ENCODE peak calls at places on chromosome 11, in nine cellular contexts. One of them, this sample, is unnamed. For H3K9me3, the result is how much of the 10 kb centered on the place peaks cover.

GRCh38 chr11:59255281-59255680 is 42.6 kb upstream of the MPEG1 start:
- DNase-seq in HepG2: no peak
- DNase-seq in psoas muscle: no peak
- DNase-seq in tibial nerve: no peak
- DNase-seq in left ventricle myocardium inferior: no peak
- DNase-seq in pancreas: no peak
- DNase-seq in transverse colon: no peak
- DNase-seq in thoracic aorta: no peak
- DNase-seq in heart right ventricle: no peak
- DNase-seq in this sample: no peak

GRCh38 chr11:76005746-76006145 is 190.7 kb downstream of the UVRAG start:
- DNase-seq in HepG2: no peak
- DNase-seq in psoas muscle: no peak
- DNase-seq in tibial nerve: no peak
- DNase-seq in left ventricle myocardium inferior: no peak
- DNase-seq in pancreas: no peak
- DNase-seq in transverse colon: no peak
- DNase-seq in thoracic aorta: no peak
- DNase-seq in heart right ventricle: no peak
- DNase-seq in this sample: no peak

GRCh38 chr11:118084247-118084646 is 2.5 kb downstream of the SMIM35 start:
- DNase-seq in HepG2: peak
- DNase-seq in psoas muscle: no peak
- DNase-seq in tibial nerve: no peak
- DNase-seq in left ventricle myocardium inferior: no peak
- DNase-seq in pancreas: no peak
- DNase-seq in transverse colon: peak
- DNase-seq in thoracic aorta: no peak
- DNase-seq in heart right ventricle: peak
- DNase-seq in this sample: no peak

GRCh38 chr11:68212421-68213134 is 518 bp downstream of the KMT5B start:
- DNase-seq in HepG2: peak
- DNase-seq in psoas muscle: peak
- DNase-seq in tibial nerve: peak
- DNase-seq in left ventricle myocardium inferior: peak
- DNase-seq in pancreas: peak
- DNase-seq in transverse colon: peak
- DNase-seq in thoracic aorta: no peak
- DNase-seq in heart right ventricle: peak
- DNase-seq in this sample: no peak

GRCh38 chr11:91435694-91436375 is 788.8 kb upstream of the FAT3 start:
- DNase-seq in HepG2: no peak
- DNase-seq in psoas muscle: no peak
- DNase-seq in tibial nerve: no peak
- DNase-seq in left ventricle myocardium inferior: no peak
- DNase-seq in pancreas: no peak
- DNase-seq in transverse colon: no peak
- DNase-seq in thoracic aorta: no peak
- DNase-seq in heart right ventricle: no peak
- DNase-seq in this sample: no peak

GRCh38 chr11:44883277-44883676 is 67.4 kb downstream of the TP53I11 start:
- DNase-seq in HepG2: no peak
- DNase-seq in psoas muscle: no peak
- DNase-seq in tibial nerve: no peak
- DNase-seq in left ventricle myocardium inferior: no peak
- DNase-seq in pancreas: no peak
- DNase-seq in transverse colon: peak
- DNase-seq in thoracic aorta: no peak
- DNase-seq in heart right ventricle: no peak
- DNase-seq in this sample: no peak

GRCh38 chr11:10982695-10983492 is 125.0 kb upstream of the ZBED5 start:
- DNase-seq in HepG2: no peak
- DNase-seq in psoas muscle: no peak
- DNase-seq in tibial nerve: no peak
- DNase-seq in left ventricle myocardium inferior: no peak
- DNase-seq in pancreas: no peak
- DNase-seq in transverse colon: no peak
- DNase-seq in thoracic aorta: no peak
- DNase-seq in heart right ventricle: no peak
- DNase-seq in this sample: no peak

GRCh38 chr11:46373787-46374740 is 7.4 kb upstream of the MDK start:
- DNase-seq in HepG2: no peak
- DNase-seq in psoas muscle: no peak
- DNase-seq in tibial nerve: no peak
- DNase-seq in left ventricle myocardium inferior: no peak
- DNase-seq in pancreas: peak
- DNase-seq in transverse colon: no peak
- DNase-seq in thoracic aorta: no peak
- DNase-seq in heart right ventricle: no peak
- DNase-seq in this sample: no peak

GRCh38 chr11:75233688-75234295 is 6.8 kb upstream of the TPBGL start:
- DNase-seq in HepG2: peak
- DNase-seq in psoas muscle: no peak
- DNase-seq in tibial nerve: peak
- DNase-seq in left ventricle myocardium inferior: no peak
- DNase-seq in pancreas: no peak
- DNase-seq in transverse colon: no peak
- DNase-seq in thoracic aorta: no peak
- DNase-seq in heart right ventricle: peak
- DNase-seq in this sample: no peak

GRCh38 chr11:28490763-28491382 is 382.7 kb downstream of the METTL15 start:
- DNase-seq in HepG2: no peak
- DNase-seq in psoas muscle: no peak
- DNase-seq in tibial nerve: no peak
- DNase-seq in left ventricle myocardium inferior: no peak
- DNase-seq in pancreas: no peak
- DNase-seq in transverse colon: no peak
- DNase-seq in thoracic aorta: no peak
- DNase-seq in heart right ventricle: no peak
- DNase-seq in this sample: no peak

GRCh38 chr11:130163346-130164220 is 4.0 kb downstream of the ST14 start:
- DNase-seq in HepG2: peak
- DNase-seq in psoas muscle: no peak
- DNase-seq in tibial nerve: no peak
- DNase-seq in left ventricle myocardium inferior: no peak
- DNase-seq in pancreas: peak
- DNase-seq in transverse colon: peak
- DNase-seq in thoracic aorta: no peak
- DNase-seq in heart right ventricle: no peak
- DNase-seq in this sample: no peak
- TF ChIP-seq CTCF in HepG2: peak
- TF ChIP-seq CTCF in psoas muscle: no peak
- TF ChIP-seq CTCF in tibial nerve: no peak
- TF ChIP-seq CTCF in left ventricle myocardium inferior: no peak
- TF ChIP-seq CTCF in pancreas: no peak
- TF ChIP-seq CTCF in transverse colon: peak
- TF ChIP-seq CTCF in thoracic aorta: no peak
- TF ChIP-seq CTCF in heart right ventricle: no peak
- TF ChIP-seq CTCF in this sample: no peak

DNA sequence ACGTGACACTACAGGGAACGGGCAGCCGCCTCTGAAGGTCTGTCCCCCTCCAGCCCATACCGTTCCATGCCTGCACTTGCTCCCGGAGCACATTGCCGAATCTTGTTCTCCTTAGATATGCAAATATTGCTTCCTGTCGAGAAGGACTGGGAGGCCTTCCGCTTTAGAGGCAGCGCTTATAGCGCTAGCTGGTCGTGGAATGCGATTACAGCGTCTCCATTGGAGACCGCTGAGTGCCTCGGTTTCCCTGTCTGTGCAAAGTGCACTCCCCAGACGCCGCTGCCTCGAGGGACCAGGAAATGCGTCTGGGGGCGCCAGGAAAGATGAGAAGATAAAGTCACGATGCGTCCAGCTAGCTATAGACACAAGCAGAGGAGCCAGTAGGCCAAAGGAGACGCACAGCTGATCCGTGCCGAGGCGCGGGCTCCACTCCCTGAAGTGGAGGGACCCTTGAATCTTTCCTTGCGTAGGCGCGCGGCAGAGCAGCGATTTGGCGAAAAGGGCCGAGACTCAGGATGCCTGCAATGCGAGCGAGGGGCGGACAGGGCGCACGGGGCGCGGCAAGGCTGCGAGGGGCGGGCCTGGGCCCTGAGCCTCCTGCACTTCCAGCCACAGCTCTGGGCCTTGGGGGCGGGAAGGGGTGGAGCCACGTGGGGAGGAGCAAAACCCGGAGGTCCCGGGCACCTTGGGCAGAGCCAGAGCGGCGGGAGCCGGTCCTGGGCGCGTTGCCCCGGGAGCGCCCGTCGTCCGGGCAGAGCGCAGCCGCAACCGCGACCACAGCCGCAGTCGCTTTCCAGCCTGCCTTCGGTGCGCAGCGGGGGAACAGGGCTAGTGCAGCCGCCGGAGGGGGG is at the start of gene RASSF10:
- DNase-seq in HepG2: no peak
- DNase-seq in psoas muscle: peak
- DNase-seq in tibial nerve: no peak
- DNase-seq in left ventricle myocardium inferior: peak
- DNase-seq in pancreas: peak
- DNase-seq in transverse colon: peak
- DNase-seq in thoracic aorta: no peak
- DNase-seq in heart right ventricle: peak
- DNase-seq in this sample: no peak
- H3K27ac ChIP-seq in HepG2: peak
- H3K27ac ChIP-seq in psoas muscle: no peak
- H3K27ac ChIP-seq in tibial nerve: no peak
- H3K27ac ChIP-seq in left ventricle myocardium inferior: peak
- H3K27ac ChIP-seq in pancreas: no peak
- H3K27ac ChIP-seq in transverse colon: no peak
- H3K27ac ChIP-seq in thoracic aorta: no peak
- H3K27ac ChIP-seq in heart right ventricle: peak
- H3K27ac ChIP-seq in this sample: no peak

DNA sequence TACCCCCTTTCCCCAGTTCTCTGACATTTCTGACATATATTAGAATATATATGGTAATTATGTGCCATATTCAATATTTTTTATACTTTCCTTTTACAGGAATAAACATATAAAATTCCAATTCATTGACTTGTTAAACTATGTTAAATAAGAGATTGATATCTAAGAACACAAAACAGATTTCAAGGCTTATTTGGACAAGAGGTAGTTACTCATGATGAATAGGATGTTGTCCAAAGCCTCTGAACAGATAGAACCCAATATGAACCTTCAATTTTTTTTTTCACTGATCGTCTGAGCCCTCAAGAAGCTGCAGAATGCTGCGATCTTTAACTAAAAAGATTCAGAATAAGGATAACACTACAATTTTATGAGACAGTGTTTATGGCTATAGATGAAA is 340.3 kb downstream of the LUZP2 start:
- DNase-seq in HepG2: no peak
- DNase-seq in psoas muscle: no peak
- DNase-seq in tibial nerve: no peak
- DNase-seq in left ventricle myocardium inferior: no peak
- DNase-seq in pancreas: no peak
- DNase-seq in transverse colon: no peak
- DNase-seq in thoracic aorta: no peak
- DNase-seq in heart right ventricle: no peak
- DNase-seq in this sample: no peak
- H3K9me3 ChIP-seq in HepG2: under half
- H3K9me3 ChIP-seq in psoas muscle: under half
- H3K9me3 ChIP-seq in tibial nerve: under half
- H3K9me3 ChIP-seq in left ventricle myocardium inferior: under half
- H3K9me3 ChIP-seq in pancreas: under half
- H3K9me3 ChIP-seq in transverse colon: under half
- H3K9me3 ChIP-seq in thoracic aorta: under half
- H3K9me3 ChIP-seq in heart right ventricle: under half
- H3K9me3 ChIP-seq in this sample: under half

GRCh38 chr11:64148917-64149617 is 16.8 kb downstream of the MACROD1 start:
- DNase-seq in HepG2: no peak
- DNase-seq in psoas muscle: no peak
- DNase-seq in tibial nerve: no peak
- DNase-seq in left ventricle myocardium inferior: no peak
- DNase-seq in pancreas: no peak
- DNase-seq in transverse colon: no peak
- DNase-seq in thoracic aorta: no peak
- DNase-seq in heart right ventricle: no peak
- DNase-seq in this sample: no peak
- TF ChIP-seq CTCF in HepG2: no peak
- TF ChIP-seq CTCF in psoas muscle: no peak
- TF ChIP-seq CTCF in tibial nerve: no peak
- TF ChIP-seq CTCF in left ventricle myocardium inferior: peak
- TF ChIP-seq CTCF in pancreas: no peak
- TF ChIP-seq CTCF in transverse colon: peak
- TF ChIP-seq CTCF in thoracic aorta: no peak
- TF ChIP-seq CTCF in heart right ventricle: peak
- TF ChIP-seq CTCF in this sample: peak

GRCh38 chr11:65321076-65321475 is 6.4 kb downstream of the CDC42EP2 start:
- DNase-seq in HepG2: no peak
- DNase-seq in psoas muscle: no peak
- DNase-seq in tibial nerve: no peak
- DNase-seq in left ventricle myocardium inferior: no peak
- DNase-seq in pancreas: no peak
- DNase-seq in transverse colon: no peak
- DNase-seq in thoracic aorta: no peak
- DNase-seq in heart right ventricle: no peak
- DNase-seq in this sample: no peak
- H3K27ac ChIP-seq in HepG2: no peak
- H3K27ac ChIP-seq in psoas muscle: no peak
- H3K27ac ChIP-seq in tibial nerve: peak
- H3K27ac ChIP-seq in left ventricle myocardium inferior: peak
- H3K27ac ChIP-seq in pancreas: no peak
- H3K27ac ChIP-seq in transverse colon: peak
- H3K27ac ChIP-seq in thoracic aorta: no peak
- H3K27ac ChIP-seq in heart right ventricle: no peak
- H3K27ac ChIP-seq in this sample: no peak

GRCh38 chr11:96652516-96652915 is 262.7 kb downstream of the JRKL start:
- DNase-seq in HepG2: no peak
- DNase-seq in psoas muscle: no peak
- DNase-seq in tibial nerve: no peak
- DNase-seq in left ventricle myocardium inferior: no peak
- DNase-seq in pancreas: no peak
- DNase-seq in transverse colon: no peak
- DNase-seq in thoracic aorta: no peak
- DNase-seq in heart right ventricle: no peak
- DNase-seq in this sample: no peak
- H3K9me3 ChIP-seq in HepG2: under half
- H3K9me3 ChIP-seq in psoas muscle: under half
- H3K9me3 ChIP-seq in tibial nerve: under half
- H3K9me3 ChIP-seq in left ventricle myocardium inferior: under half
- H3K9me3 ChIP-seq in pancreas: under half
- H3K9me3 ChIP-seq in transverse colon: under half
- H3K9me3 ChIP-seq in thoracic aorta: under half
- H3K9me3 ChIP-seq in heart right ventricle: under half
- H3K9me3 ChIP-seq in this sample: under half

GRCh38 chr11:64225608-64226506 is at the start of the genes NUDT22 and TRPT1:
- DNase-seq in HepG2: peak
- DNase-seq in psoas muscle: peak
- DNase-seq in tibial nerve: peak
- DNase-seq in left ventricle myocardium inferior: peak
- DNase-seq in pancreas: peak
- DNase-seq in transverse colon: peak
- DNase-seq in thoracic aorta: no peak
- DNase-seq in heart right ventricle: peak
- DNase-seq in this sample: peak
- TF ChIP-seq CTCF in HepG2: peak
- TF ChIP-seq CTCF in psoas muscle: peak
- TF ChIP-seq CTCF in tibial nerve: peak
- TF ChIP-seq CTCF in left ventricle myocardium inferior: peak
- TF ChIP-seq CTCF in pancreas: no peak
- TF ChIP-seq CTCF in transverse colon: peak
- TF ChIP-seq CTCF in thoracic aorta: no peak
- TF ChIP-seq CTCF in heart right ventricle: peak
- TF ChIP-seq CTCF in this sample: peak

This sample was measured in CD4-positive, alpha-beta T cell.